ENCODE peak calls at places on chromosome 7, in six cellular contexts. One of them, this sample, is unnamed.

GRCh38 chr7:47370461-47371042 is 211.4 kb downstream of the TNS3 start:
- DNase-seq in GM19239: no peak
- DNase-seq in AG04450: no peak
- DNase-seq in islet precursor cell: peak
- DNase-seq in breast epithelium: no peak
- DNase-seq in EL: no peak
- DNase-seq in this sample: no peak

GRCh38 chr7:77837966-77838365 is 39.4 kb downstream of the PHTF2 start:
- DNase-seq in islet precursor cell: no peak
- DNase-seq in EL: no peak
- DNase-seq in AG04450: no peak
- DNase-seq in GM19239: no peak
- DNase-seq in breast epithelium: no peak
- DNase-seq in this sample: no peak

GRCh38 chr7:17340655-17341054 is 42.2 kb downstream of the AHR start:
- DNase-seq in islet precursor cell: no peak
- DNase-seq in breast epithelium: no peak
- DNase-seq in AG04450: no peak
- DNase-seq in EL: no peak
- DNase-seq in GM19239: no peak
- DNase-seq in this sample: no peak

GRCh38 chr7:106139253-106140251 is 27.4 kb upstream of the SYPL1 start:
- DNase-seq in AG04450: no peak
- DNase-seq in islet precursor cell: no peak
- DNase-seq in EL: no peak
- DNase-seq in breast epithelium: no peak
- DNase-seq in GM19239: no peak
- DNase-seq in this sample: peak

GRCh38 chr7:21497072-21497471 is 45.8 kb upstream of the DNAH11 start:
- DNase-seq in islet precursor cell: no peak
- DNase-seq in GM19239: no peak
- DNase-seq in breast epithelium: no peak
- DNase-seq in AG04450: no peak
- DNase-seq in EL: peak
- DNase-seq in this sample: no peak

GRCh38 chr7:10793995-10794780 is 179.5 kb upstream of the PHF14 start:
- DNase-seq in breast epithelium: no peak
- DNase-seq in AG04450: no peak
- DNase-seq in EL: no peak
- DNase-seq in GM19239: no peak
- DNase-seq in islet precursor cell: no peak
- DNase-seq in this sample: no peak

GRCh38 chr7:2843711-2844152 is 376 bp downstream of the GNA12 start:
- DNase-seq in GM19239: no peak
- DNase-seq in breast epithelium: no peak
- DNase-seq in islet precursor cell: no peak
- DNase-seq in EL: peak
- DNase-seq in AG04450: no peak
- DNase-seq in this sample: no peak

GRCh38 chr7:48183370-48183743 is 12.1 kb downstream of the ABCA13 start:
- DNase-seq in GM19239: no peak
- DNase-seq in AG04450: no peak
- DNase-seq in EL: no peak
- DNase-seq in islet precursor cell: no peak
- DNase-seq in breast epithelium: no peak
- DNase-seq in this sample: no peak

GRCh38 chr7:3092468-3092867 is 48.8 kb upstream of the CARD11 start:
- DNase-seq in GM19239: peak
- DNase-seq in breast epithelium: peak
- DNase-seq in AG04450: no peak
- DNase-seq in EL: no peak
- DNase-seq in islet precursor cell: no peak
- DNase-seq in this sample: no peak

GRCh38 chr7:80273327-80273726 is 138.7 kb downstream of the GNAI1 start:
- DNase-seq in breast epithelium: no peak
- DNase-seq in islet precursor cell: no peak
- DNase-seq in GM19239: no peak
- DNase-seq in EL: peak
- DNase-seq in AG04450: no peak
- DNase-seq in this sample: no peak

GRCh38 chr7:107268593-107268992 is 99.8 kb downstream of the HBP1 start:
- DNase-seq in AG04450: no peak
- DNase-seq in breast epithelium: no peak
- DNase-seq in islet precursor cell: no peak
- DNase-seq in GM19239: no peak
- DNase-seq in EL: no peak
- DNase-seq in this sample: no peak

GRCh38 chr7:49817251-49817650 is 43.8 kb downstream of the VWC2 start:
- DNase-seq in breast epithelium: no peak
- DNase-seq in GM19239: no peak
- DNase-seq in AG04450: no peak
- DNase-seq in EL: no peak
- DNase-seq in islet precursor cell: no peak
- DNase-seq in this sample: no peak

GRCh38 chr7:112252141-112252540 is 45.6 kb downstream of the ZNF277 start:
- DNase-seq in AG04450: no peak
- DNase-seq in GM19239: no peak
- DNase-seq in breast epithelium: no peak
- DNase-seq in EL: no peak
- DNase-seq in islet precursor cell: no peak
- DNase-seq in this sample: no peak

GRCh38 chr7:140512317-140513000 is 33.2 kb upstream of the MKRN1 start:
- DNase-seq in GM19239: no peak
- DNase-seq in breast epithelium: peak
- DNase-seq in islet precursor cell: no peak
- DNase-seq in AG04450: no peak
- DNase-seq in EL: no peak
- DNase-seq in this sample: no peak

GRCh38 chr7:90337106-90337505 is 9.4 kb upstream of the GTPBP10 start:
- DNase-seq in AG04450: no peak
- DNase-seq in islet precursor cell: no peak
- DNase-seq in breast epithelium: no peak
- DNase-seq in GM19239: no peak
- DNase-seq in EL: peak
- DNase-seq in this sample: no peak

GRCh38 chr7:101693498-101694091 is 64.5 kb upstream of the MYL10 start:
- DNase-seq in AG04450: no peak
- DNase-seq in breast epithelium: no peak
- DNase-seq in EL: no peak
- DNase-seq in islet precursor cell: no peak
- DNase-seq in GM19239: no peak
- DNase-seq in this sample: no peak

GRCh38 chr7:103727982-103728610 is 261.4 kb downstream of the RELN start:
- DNase-seq in AG04450: no peak
- DNase-seq in EL: no peak
- DNase-seq in GM19239: no peak
- DNase-seq in islet precursor cell: no peak
- DNase-seq in breast epithelium: no peak
- DNase-seq in this sample: no peak

GRCh38 chr7:112211348-112211907 is 4.9 kb downstream of the ZNF277 start:
- DNase-seq in islet precursor cell: no peak
- DNase-seq in GM19239: no peak
- DNase-seq in breast epithelium: no peak
- DNase-seq in AG04450: no peak
- DNase-seq in EL: no peak
- DNase-seq in this sample: peak

GRCh38 chr7:132112632-132113031 is 463.6 kb downstream of the PLXNA4 start:
- DNase-seq in breast epithelium: no peak
- DNase-seq in islet precursor cell: no peak
- DNase-seq in EL: no peak
- DNase-seq in AG04450: no peak
- DNase-seq in GM19239: no peak
- DNase-seq in this sample: no peak

GRCh38 chr7:2111568-2111967 is 121.2 kb downstream of the MAD1L1 start:
- DNase-seq in breast epithelium: no peak
- DNase-seq in GM19239: no peak
- DNase-seq in islet precursor cell: no peak
- DNase-seq in EL: no peak
- DNase-seq in AG04450: no peak
- DNase-seq in this sample: no peak

GRCh38 chr7:136677456-136678365 is 190.7 kb upstream of the CHRM2 start:
- DNase-seq in breast epithelium: no peak
- DNase-seq in GM19239: no peak
- DNase-seq in islet precursor cell: peak
- DNase-seq in EL: peak
- DNase-seq in AG04450: no peak
- DNase-seq in this sample: peak

GRCh38 chr7:134365341-134366054 is 48.8 kb upstream of the SLC35B4 start:
- DNase-seq in AG04450: no peak
- DNase-seq in EL: peak
- DNase-seq in GM19239: no peak
- DNase-seq in islet precursor cell: no peak
- DNase-seq in breast epithelium: no peak
- DNase-seq in this sample: peak

GRCh38 chr7:130598056-130598455 is 70.5 kb downstream of the COPG2 start:
- DNase-seq in EL: no peak
- DNase-seq in GM19239: no peak
- DNase-seq in AG04450: no peak
- DNase-seq in breast epithelium: no peak
- DNase-seq in islet precursor cell: no peak
- DNase-seq in this sample: no peak

GRCh38 chr7:49980414-49980813 is 112.6 kb downstream of the ZPBP start:
- DNase-seq in breast epithelium: no peak
- DNase-seq in GM19239: no peak
- DNase-seq in AG04450: no peak
- DNase-seq in islet precursor cell: no peak
- DNase-seq in EL: no peak
- DNase-seq in this sample: no peak

GRCh38 chr7:103637080-103637479 is 191.1 kb upstream of the SLC26A5 start:
- DNase-seq in breast epithelium: no peak
- DNase-seq in islet precursor cell: no peak
- DNase-seq in AG04450: peak
- DNase-seq in EL: peak
- DNase-seq in GM19239: no peak
- DNase-seq in this sample: peak

GRCh38 chr7:90709501-90710465 is 113.7 kb downstream of the CDK14 start:
- DNase-seq in GM19239: no peak
- DNase-seq in AG04450: no peak
- DNase-seq in islet precursor cell: no peak
- DNase-seq in EL: peak
- DNase-seq in breast epithelium: no peak
- DNase-seq in this sample: no peak

GRCh38 chr7:149625339-149625946 is 127.8 kb upstream of the ZNF746 start:
- DNase-seq in EL: peak
- DNase-seq in AG04450: no peak
- DNase-seq in islet precursor cell: peak
- DNase-seq in GM19239: no peak
- DNase-seq in breast epithelium: peak
- DNase-seq in this sample: no peak

GRCh38 chr7:44375236-44375699 is 49.9 kb upstream of the CAMK2B start:
- DNase-seq in GM19239: no peak
- DNase-seq in AG04450: no peak
- DNase-seq in breast epithelium: no peak
- DNase-seq in islet precursor cell: no peak
- DNase-seq in EL: no peak
- DNase-seq in this sample: no peak

GRCh38 chr7:119720541-119720940 is 552.4 kb upstream of the KCND2 start:
- DNase-seq in islet precursor cell: no peak
- DNase-seq in breast epithelium: no peak
- DNase-seq in AG04450: peak
- DNase-seq in EL: peak
- DNase-seq in GM19239: no peak
- DNase-seq in this sample: peak

GRCh38 chr7:116097365-116098009 is 66.9 kb upstream of the TFEC start:
- DNase-seq in AG04450: no peak
- DNase-seq in breast epithelium: no peak
- DNase-seq in islet precursor cell: peak
- DNase-seq in EL: peak
- DNase-seq in GM19239: no peak
- DNase-seq in this sample: peak

GRCh38 chr7:76054129-76055120 is 6.5 kb downstream of the MDH2 start:
- DNase-seq in GM19239: no peak
- DNase-seq in breast epithelium: peak
- DNase-seq in EL: peak
- DNase-seq in AG04450: peak
- DNase-seq in islet precursor cell: peak
- DNase-seq in this sample: peak

GRCh38 chr7:56483153-56483552 is 366.9 kb upstream of the NUPR2 start:
- DNase-seq in islet precursor cell: no peak
- DNase-seq in EL: no peak
- DNase-seq in breast epithelium: no peak
- DNase-seq in GM19239: no peak
- DNase-seq in AG04450: no peak
- DNase-seq in this sample: no peak

GRCh38 chr7:66626236-66626957 is 2.3 kb upstream of the KCTD7 start:
- DNase-seq in EL: peak
- DNase-seq in islet precursor cell: peak
- DNase-seq in GM19239: no peak
- DNase-seq in AG04450: peak
- DNase-seq in breast epithelium: no peak
- DNase-seq in this sample: peak

GRCh38 chr7:41730668-41731067 is 27.8 kb upstream of the INHBA start:
- DNase-seq in EL: no peak
- DNase-seq in GM19239: no peak
- DNase-seq in AG04450: no peak
- DNase-seq in breast epithelium: no peak
- DNase-seq in islet precursor cell: no peak
- DNase-seq in this sample: no peak

GRCh38 chr7:98110249-98111022 is 3.8 kb downstream of the LMTK2 start:
- DNase-seq in breast epithelium: no peak
- DNase-seq in AG04450: no peak
- DNase-seq in GM19239: no peak
- DNase-seq in EL: no peak
- DNase-seq in islet precursor cell: no peak
- DNase-seq in this sample: no peak

GRCh38 chr7:44067064-44067951 is 1.9 kb upstream of the PGAM2 start:
- DNase-seq in AG04450: no peak
- DNase-seq in breast epithelium: no peak
- DNase-seq in EL: no peak
- DNase-seq in GM19239: no peak
- DNase-seq in islet precursor cell: peak
- DNase-seq in this sample: no peak

GRCh38 chr7:10889266-10889898 is 84.3 kb upstream of the PHF14 start:
- DNase-seq in EL: peak
- DNase-seq in islet precursor cell: peak
- DNase-seq in GM19239: peak
- DNase-seq in AG04450: peak
- DNase-seq in breast epithelium: no peak
- DNase-seq in this sample: peak

GRCh38 chr7:75695036-75695435 is 43.7 kb downstream of the HIP1 start:
- DNase-seq in EL: no peak
- DNase-seq in AG04450: no peak
- DNase-seq in GM19239: no peak
- DNase-seq in islet precursor cell: no peak
- DNase-seq in breast epithelium: no peak
- DNase-seq in this sample: no peak

GRCh38 chr7:123622660-123623386 is 21.2 kb downstream of the ASB15 start:
- DNase-seq in breast epithelium: no peak
- DNase-seq in EL: no peak
- DNase-seq in islet precursor cell: no peak
- DNase-seq in AG04450: no peak
- DNase-seq in GM19239: no peak
- DNase-seq in this sample: no peak

This sample was measured in skeletal muscle cell.